ENCODE peak calls at places on chromosomes 16 and 17, in five cellular contexts. J is H1, C is GM12892, A is HepG2, B is GM12878. U is an unnamed sample.

GRCh38 chr17:44375196-44376017 is 11.8 kb upstream of the FAM171A2 start:
- DNase-seq in J (peak), C (no peak), A (no peak), B (no peak), U (no peak)

GRCh38 chr16:75108792-75109731 is 7.5 kb downstream of the LDHD start:
- DNase-seq in J (no peak), C (no peak), A (no peak), B (peak), U (no peak)

GRCh38 chr16:13014516-13014915 is 113.1 kb downstream of the SHISA9 start:
- DNase-seq in J (no peak), C (no peak), A (peak), B (no peak), U (no peak)

GRCh38 chr17:29007456-29008455 is 1.9 kb upstream of the SEZ6 start:
- DNase-seq in J (no peak), C (no peak), A (no peak), B (no peak), U (no peak)

GRCh38 chr17:79778504-79779087 is 648 bp downstream of the CBX2 start:
- DNase-seq in J (peak), C (no peak), A (no peak), B (no peak), U (no peak)

GRCh38 chr16:3966681-3967080 is 86.2 kb upstream of the CREBBP start:
- DNase-seq in J (no peak), C (no peak), A (no peak), B (no peak), U (no peak)

GRCh38 chr17:45409659-45410076 is 23.0 kb downstream of the ARHGAP27 start:
- DNase-seq in J (no peak), C (no peak), A (no peak), B (no peak), U (no peak)

GRCh38 chr17:4900231-4901107 is 1.1 kb downstream of the C17orf107 start:
- DNase-seq in J (peak), C (peak), A (no peak), B (no peak), U (no peak)

GRCh38 chr17:9239821-9240658 is 218.7 kb downstream of the NTN1 start:
- DNase-seq in J (peak), C (peak), A (no peak), B (no peak), U (peak)

GRCh38 chr16:4917117-4917516 is 19.8 kb downstream of the PPL start:
- DNase-seq in J (no peak), C (no peak), A (no peak), B (no peak), U (no peak)

GRCh38 chr16:85153656-85154091 is 41.4 kb upstream of the CIBAR2 start:
- DNase-seq in J (no peak), C (no peak), A (no peak), B (no peak), U (no peak)

GRCh38 chr16:75341934-75342811 is 90.7 kb upstream of the BCAR1 start:
- DNase-seq in J (no peak), C (no peak), A (no peak), B (no peak), U (no peak)

GRCh38 chr16:77868478-77868877 is 80.1 kb downstream of the VAT1L start:
- DNase-seq in J (no peak), C (peak), A (no peak), B (peak), U (no peak)

GRCh38 chr17:17137731-17138585 is 68.2 kb downstream of the PLD6 start:
- DNase-seq in J (no peak), C (no peak), A (no peak), B (no peak), U (no peak)

GRCh38 chr16:972316-973002 is 1.7 kb upstream of the LMF1 start:
- DNase-seq in J (no peak), C (no peak), A (peak), B (no peak), U (no peak)

GRCh38 chr16:85457366-85457765 is 155.8 kb upstream of the GSE1 start:
- DNase-seq in J (no peak), C (no peak), A (no peak), B (no peak), U (no peak)

GRCh38 chr17:49703557-49704277 is 4.0 kb downstream of the SLC35B1 start:
- DNase-seq in J (no peak), C (no peak), A (peak), B (no peak), U (no peak)

GRCh38 chr16:58510776-58511628 is 4.3 kb upstream of the SETD6 start:
- DNase-seq in J (peak), C (no peak), A (no peak), B (no peak), U (no peak)

GRCh38 chr16:65523258-65523950 is 401.5 kb upstream of the CDH11 start:
- DNase-seq in J (no peak), C (no peak), A (no peak), B (no peak), U (no peak)

GRCh38 chr17:80244871-80245509 is 15.7 kb upstream of the RNF213 start:
- DNase-seq in J (no peak), C (no peak), A (no peak), B (no peak), U (no peak)

GRCh38 chr17:59620518-59621259 is 994 bp downstream of the CLTC start:
- DNase-seq in J (no peak), C (peak), A (peak), B (no peak), U (no peak)
- TF ChIP-seq TAF1 in J (no peak), C (no peak), A (no peak), B (no peak), U (no peak)

DNA sequence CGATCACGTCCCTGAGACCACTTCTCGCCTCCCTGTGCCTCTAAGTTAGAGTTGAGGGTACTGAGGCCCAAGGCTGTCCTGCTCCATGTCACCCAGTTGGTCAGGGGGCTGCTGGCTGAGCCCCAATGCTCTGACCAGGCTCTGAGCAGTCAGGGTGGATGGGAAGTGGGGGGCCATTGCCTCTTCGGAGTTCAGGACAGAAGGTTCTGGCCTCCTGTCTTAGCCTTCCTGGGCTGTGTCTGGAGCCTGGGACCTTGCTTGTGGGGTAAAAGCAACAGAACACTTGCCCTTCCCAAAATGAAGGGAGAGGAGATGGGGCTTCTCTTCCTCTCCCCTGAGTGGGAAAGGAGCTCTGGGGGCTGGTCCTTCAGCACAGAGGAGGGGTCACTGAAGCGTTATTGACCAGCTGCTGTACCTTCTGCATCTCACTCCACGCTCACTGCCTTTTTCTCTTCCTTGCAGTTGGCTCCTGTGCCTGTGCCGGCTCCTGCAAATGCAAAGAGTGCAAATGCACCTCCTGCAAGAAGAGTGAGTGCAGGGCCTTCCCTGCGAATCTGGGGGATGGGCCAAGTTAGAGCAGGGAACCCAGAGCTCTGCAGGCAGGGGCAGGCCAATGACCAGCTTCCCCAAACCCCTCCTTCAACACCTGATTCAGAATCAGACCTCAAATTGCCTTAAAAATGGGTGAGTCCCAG is 580 bp downstream of the MT1X start:
- DNase-seq in J (no peak), C (no peak), A (no peak), B (no peak), U (no peak)
- TF ChIP-seq POLR2A in J (no peak), C (no peak), A (no peak), B (no peak), U (no peak)

DNA sequence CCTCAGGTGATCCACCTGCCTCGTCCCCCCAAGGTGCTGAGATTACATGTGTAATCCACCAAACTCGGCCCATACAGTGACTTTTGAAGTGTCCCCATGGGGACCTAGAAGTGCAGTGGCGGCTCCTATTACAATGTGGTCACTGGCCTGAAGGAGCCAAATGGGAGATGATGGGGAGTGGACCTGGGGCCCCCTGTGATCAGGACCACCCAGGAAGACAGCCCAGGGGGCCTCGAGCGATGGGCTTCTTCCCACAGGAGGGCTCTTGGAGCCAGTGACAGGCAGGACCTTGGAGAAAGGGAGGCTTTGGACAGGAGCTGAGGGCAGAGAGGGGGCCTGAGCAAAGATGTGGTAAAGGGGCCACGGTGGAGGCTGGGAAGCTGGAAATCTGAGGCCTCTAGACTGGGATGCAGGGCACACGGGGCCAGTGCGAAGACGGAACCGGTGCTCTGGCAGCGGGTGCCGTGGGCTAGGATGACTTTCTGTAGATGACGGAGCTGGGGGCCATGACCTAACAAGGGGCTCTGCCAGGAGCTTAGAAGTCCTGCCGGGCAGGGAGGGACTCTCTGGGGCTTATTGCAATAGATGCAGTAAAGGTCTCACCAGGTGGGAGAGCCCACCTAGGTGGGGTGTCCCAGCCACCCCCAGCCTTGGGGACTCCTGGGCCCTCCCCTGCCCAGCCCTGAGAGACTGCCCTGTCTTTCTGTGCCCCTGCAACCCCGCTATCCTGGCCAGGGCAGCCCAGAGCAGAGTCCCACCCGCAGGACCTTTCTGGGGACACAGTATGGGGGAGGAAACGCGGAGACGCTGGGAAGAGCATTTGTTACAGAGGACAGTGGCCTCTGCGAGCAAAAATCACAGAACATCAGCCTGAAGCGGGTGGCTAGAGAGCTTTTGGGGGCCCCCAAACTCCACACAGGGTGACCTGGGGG is 2.7 kb upstream of the C17orf99 start:
- DNase-seq in J (no peak), C (no peak), A (no peak), B (no peak), U (no peak)
- TF ChIP-seq POLR2AphosphoS5 in J (no peak), C (no peak), A (no peak), B (no peak), U (no peak)

DNA sequence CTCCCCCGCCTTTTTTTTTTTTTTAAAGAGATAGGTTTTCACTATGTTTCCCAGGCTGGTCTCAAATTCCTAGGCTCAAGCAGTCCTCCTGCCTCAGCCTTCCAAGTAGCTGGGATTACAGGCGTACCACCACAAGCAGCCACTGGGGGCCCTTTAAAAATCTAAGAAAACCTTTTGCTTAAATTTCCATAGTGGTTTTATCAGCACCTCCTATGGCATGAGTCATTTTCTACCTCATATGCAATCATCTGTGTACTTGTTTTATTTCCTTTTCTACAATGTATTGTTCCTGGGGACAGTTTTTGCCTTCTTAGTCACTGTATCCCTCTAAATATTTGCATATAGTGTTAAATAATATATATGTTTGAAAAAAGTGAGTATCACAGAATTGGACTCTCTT is 29.2 kb downstream of the GNA13 start:
- DNase-seq in J (no peak), C (peak), A (peak), B (peak), U (no peak)
- TF ChIP-seq TAF1 in J (no peak), C (no peak), A (no peak), B (no peak), U (no peak)

DNA sequence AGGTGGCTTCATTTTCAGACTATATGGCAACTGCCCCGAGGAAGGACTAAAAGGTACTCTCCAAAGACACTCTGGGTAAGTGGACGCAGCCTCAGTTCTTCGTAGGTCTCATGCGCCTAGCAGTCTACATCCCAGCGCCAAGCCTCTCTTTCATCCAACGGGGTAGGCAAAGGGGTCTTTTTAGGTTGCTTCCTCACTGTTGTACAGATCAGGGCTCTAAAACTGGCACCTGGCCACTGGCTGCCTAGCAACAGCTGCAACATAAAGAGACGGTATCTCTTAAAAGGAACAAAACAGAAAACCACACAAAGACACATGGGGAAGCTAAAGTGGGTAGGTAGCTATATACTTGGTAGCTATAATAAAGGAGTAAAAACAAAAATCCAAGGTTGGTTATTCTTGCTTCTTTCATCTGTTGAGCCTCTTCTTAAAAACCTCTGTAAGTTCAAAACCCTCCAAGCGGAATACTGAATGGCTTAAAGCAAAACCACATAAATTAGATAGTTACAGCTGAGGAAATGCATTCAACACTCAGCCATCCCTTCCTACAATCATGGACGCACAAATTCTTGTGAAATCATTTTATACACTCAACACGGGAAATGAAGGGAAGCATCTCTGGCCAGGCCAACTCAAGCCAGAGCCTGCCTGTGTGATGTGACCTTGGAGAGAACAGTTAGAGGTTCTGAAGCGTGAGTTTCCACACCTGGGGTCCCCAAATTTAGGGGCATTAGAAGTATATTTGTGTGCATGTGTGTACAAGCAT is 22.7 kb downstream of the CYTH1 start:
- DNase-seq in J (no peak), C (no peak), A (no peak), B (no peak), U (no peak)
- TF ChIP-seq POLR2A in J (no peak), C (no peak), A (no peak), B (no peak), U (no peak)

DNA sequence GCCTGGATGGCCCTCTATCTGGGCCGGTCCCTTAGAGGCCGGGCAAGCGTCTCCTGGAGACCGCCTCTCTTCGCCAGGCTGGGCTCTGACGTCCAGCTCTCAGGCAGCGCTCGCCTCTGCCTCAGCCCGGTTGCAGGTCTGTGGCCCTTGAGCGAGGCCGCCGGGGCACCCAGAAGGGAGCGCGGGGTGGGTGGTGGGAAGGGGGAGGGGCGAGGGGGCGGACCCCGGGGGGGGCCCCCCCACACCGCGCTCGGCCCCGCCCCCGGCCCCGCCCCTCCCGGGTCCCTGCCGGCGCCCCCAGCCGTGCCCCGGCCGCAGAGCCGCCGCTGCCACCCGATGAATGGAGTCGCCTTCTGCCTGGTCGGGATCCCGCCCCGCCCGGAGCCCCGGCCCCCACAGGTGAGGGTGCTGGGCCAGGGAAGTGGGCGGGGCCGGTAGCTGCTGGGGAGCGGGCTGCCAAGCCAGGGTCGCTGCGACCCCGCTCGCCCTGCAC is at the start of gene ARHGAP23:
- DNase-seq in J (peak), C (peak), A (no peak), B (no peak), U (no peak)
- TF ChIP-seq POLR2AphosphoS5 in J (no peak), C (no peak), A (no peak), B (no peak), U (no peak)

DNA sequence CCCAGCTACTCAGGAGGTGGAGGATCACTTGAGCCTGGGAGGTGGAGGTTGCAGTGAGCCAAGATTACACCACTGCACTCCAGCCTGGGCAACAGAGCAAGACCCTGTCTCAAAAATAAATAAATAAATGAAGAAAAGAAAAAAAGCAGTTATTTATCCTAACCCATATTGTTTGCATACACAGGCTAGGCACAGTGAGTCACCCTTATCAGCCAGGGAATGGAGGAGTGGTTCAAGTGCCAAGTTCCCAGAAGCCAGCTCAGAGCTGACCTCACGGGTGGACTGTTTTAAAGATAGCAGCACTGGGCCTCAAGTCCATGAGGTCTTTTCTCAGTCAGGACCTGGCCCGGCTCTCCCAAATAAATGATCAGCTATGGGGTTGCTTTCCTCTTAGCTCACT is 22.7 kb upstream of the MGAT5B start:
- DNase-seq in J (no peak), C (no peak), A (no peak), B (no peak), U (no peak)
- TF ChIP-seq TAF1 in J (no peak), C (no peak), A (no peak), B (no peak), U (no peak)

DNA sequence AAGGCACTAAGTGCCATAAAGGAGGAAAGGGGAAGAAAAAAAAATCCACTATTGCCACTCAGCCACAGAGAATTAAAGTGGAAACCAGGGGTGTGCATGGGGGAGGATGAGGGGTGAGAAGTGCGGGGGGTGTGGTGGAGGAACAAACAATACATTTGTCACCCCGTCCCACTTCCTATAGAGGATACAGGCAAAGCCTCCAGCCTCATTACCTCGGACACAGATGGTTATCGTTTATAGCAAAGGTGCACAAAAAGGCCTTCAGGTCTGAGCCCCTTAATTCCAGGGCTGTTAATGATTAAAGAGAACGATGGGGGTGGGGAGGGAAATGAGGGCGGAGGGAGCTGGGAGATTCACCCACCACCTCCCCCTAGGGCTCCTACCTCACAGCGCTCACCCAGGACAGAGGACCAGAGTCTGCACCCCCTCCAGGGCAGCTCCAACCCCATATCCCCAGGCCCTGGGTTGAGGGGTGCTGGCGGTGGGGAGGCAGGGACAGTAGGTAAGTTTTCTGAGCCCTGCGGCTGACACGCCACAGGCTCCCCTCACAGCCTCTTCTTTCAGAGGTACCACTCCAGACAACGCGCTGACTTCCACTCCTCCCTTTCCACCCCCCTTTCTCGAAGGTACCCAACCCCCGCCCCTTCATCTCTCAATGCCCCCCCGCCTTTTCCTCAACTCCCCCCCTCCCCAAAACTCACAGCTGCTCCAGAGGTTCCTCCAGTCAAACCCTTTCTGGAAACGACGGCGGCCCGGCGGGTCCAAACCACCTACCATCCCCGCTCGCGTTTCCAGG is 457 bp downstream of the DCUN1D3 start:
- DNase-seq in J (peak), C (peak), A (peak), B (no peak), U (peak)
- TF ChIP-seq POLR2A in J (no peak), C (no peak), A (peak), B (no peak), U (no peak)

U was measured in GM12891.